ENCODE peak calls at places on chromosomes 11 and 22, in four cellular contexts. S is suprapubic skin, J is IMR-90, O is body of pancreas. D is an unnamed sample. For H3K27me3, the result is how much of the 10 kb centered on the place peaks cover.

GRCh38 chr11:111823629-111824028 is 47.8 kb downstream of the ALG9 start:
- DNase-seq in O (no peak), S (no peak), J (no peak), D (no peak)

GRCh38 chr22:43812149-43812842 is at the start of gene EFCAB6:
- DNase-seq in J (peak), O (peak), S (peak), D (peak)

GRCh38 chr11:25838918-25839611 is 492.9 kb upstream of the ANO3 start:
- DNase-seq in J (no peak), O (no peak), S (no peak), D (no peak)

GRCh38 chr11:1523077-1523476 is 36.5 kb upstream of the MOB2 start:
- DNase-seq in J (no peak), O (no peak), S (no peak), D (no peak)

GRCh38 chr11:38543311-38543710 is 1945.3 kb upstream of the RAG2 start:
- DNase-seq in O (no peak), J (peak), S (no peak), D (no peak)

GRCh38 chr11:113994077-113994954 is 19.4 kb downstream of the HTR3A start:
- DNase-seq in J (no peak), S (no peak), O (peak), D (no peak)

GRCh38 chr22:45644714-45645113 is 26.9 kb upstream of the ATXN10 start:
- DNase-seq in S (no peak), J (no peak), O (no peak), D (no peak)

GRCh38 chr11:8289426-8290047 is 25.9 kb upstream of the LMO1 start:
- DNase-seq in O (peak), S (peak), J (no peak), D (no peak)

GRCh38 chr11:131982154-131982553 is 611.7 kb downstream of the NTM start:
- DNase-seq in S (no peak), J (no peak), O (no peak), D (no peak)

GRCh38 chr11:2310073-2310785 is 8.4 kb downstream of the TSPAN32 start:
- DNase-seq in O (peak), S (peak), J (no peak), D (no peak)

GRCh38 chr22:23223566-23224317 is 43.4 kb downstream of the BCR start:
- DNase-seq in J (no peak), S (no peak), O (no peak), D (no peak)

GRCh38 chr11:47185305-47186075 is 744 bp downstream of the PACSIN3 start:
- DNase-seq in S (no peak), J (peak), O (peak), D (peak)

GRCh38 chr11:97974798-97975498 is 1045.8 kb upstream of the CNTN5 start:
- DNase-seq in O (no peak), S (no peak), J (no peak), D (no peak)

GRCh38 chr11:128399186-128399585 is 188.2 kb downstream of the ETS1 start:
- DNase-seq in S (no peak), O (no peak), J (peak), D (no peak)

GRCh38 chr11:61467609-61468401 is 37.9 kb downstream of the SDHAF2 start:
- DNase-seq in S (no peak), O (no peak), J (no peak), D (no peak)

GRCh38 chr11:100925935-100926334 is 203.7 kb downstream of the PGR start:
- DNase-seq in O (no peak), J (peak), S (no peak), D (no peak)

GRCh38 chr11:61195016-61195695 is 8.2 kb upstream of the PGA3 start:
- DNase-seq in J (no peak), S (no peak), O (no peak), D (no peak)

GRCh38 chr22:35393116-35394010 is 6.6 kb upstream of the MCM5 start:
- DNase-seq in S (no peak), J (no peak), O (no peak), D (no peak)

GRCh38 chr11:110296226-110297081 is at the start of gene RDX:
- DNase-seq in J (peak), O (peak), S (peak), D (peak)

GRCh38 chr22:46293591-46294260 is 2.9 kb upstream of the GTSE1 start:
- DNase-seq in J (peak), S (no peak), O (no peak), D (peak)

GRCh38 chr11:70953720-70954119 is 298.7 kb downstream of the SHANK2 start:
- DNase-seq in J (no peak), S (no peak), O (no peak), D (no peak)

GRCh38 chr11:86050310-86050709 is 18.6 kb downstream of the PICALM start:
- DNase-seq in S (no peak), J (no peak), O (no peak), D (no peak)

GRCh38 chr11:88482871-88483301 is 145.3 kb upstream of the CTSC start:
- DNase-seq in S (no peak), O (no peak), J (peak), D (no peak)

GRCh38 chr22:42519544-42520237 is at the start of gene RRP7A:
- DNase-seq in S (peak), J (peak), O (peak), D (peak)

GRCh38 chr11:69397732-69398131 is 83.7 kb upstream of the LINC01488 start:
- DNase-seq in J (no peak), O (no peak), S (no peak), D (no peak)

GRCh38 chr11:104534268-104534667 is 364.0 kb downstream of the CASP12 start:
- DNase-seq in O (no peak), S (no peak), J (peak), D (no peak)

GRCh38 chr11:113593698-113594308 is 112.3 kb downstream of the TMPRSS5 start:
- DNase-seq in S (no peak), O (no peak), J (no peak), D (no peak)

GRCh38 chr22:42966389-42966998 is 48.5 kb downstream of the PACSIN2 start:
- DNase-seq in O (no peak), J (no peak), S (no peak), D (no peak)

GRCh38 chr11:116960916-116961315 is 123.5 kb upstream of the APOA1 start:
- DNase-seq in S (no peak), O (no peak), J (peak), D (no peak)

GRCh38 chr22:23073506-23074229 is 3.3 kb downstream of the GNAZ start:
- DNase-seq in S (no peak), J (no peak), O (no peak), D (no peak)

GRCh38 chr11:46553746-46554204 is 40.0 kb downstream of the AMBRA1 start:
- DNase-seq in O (no peak), J (no peak), S (no peak), D (no peak)

GRCh38 chr11:898540-899190 is 11.9 kb downstream of the CHID1 start:
- DNase-seq in O (no peak), S (no peak), J (no peak), D (no peak)

GRCh38 chr11:73384871-73385692 is 8.9 kb downstream of the RELT start:
- DNase-seq in J (no peak), S (no peak), O (no peak), D (peak)

GRCh38 chr11:22666320-22666699 is at the start of gene GAS2:
- DNase-seq in O (no peak), S (no peak), J (peak), D (no peak)
- H3K4me3 ChIP-seq in O (peak), S (peak), J (peak), D (peak)

DNA sequence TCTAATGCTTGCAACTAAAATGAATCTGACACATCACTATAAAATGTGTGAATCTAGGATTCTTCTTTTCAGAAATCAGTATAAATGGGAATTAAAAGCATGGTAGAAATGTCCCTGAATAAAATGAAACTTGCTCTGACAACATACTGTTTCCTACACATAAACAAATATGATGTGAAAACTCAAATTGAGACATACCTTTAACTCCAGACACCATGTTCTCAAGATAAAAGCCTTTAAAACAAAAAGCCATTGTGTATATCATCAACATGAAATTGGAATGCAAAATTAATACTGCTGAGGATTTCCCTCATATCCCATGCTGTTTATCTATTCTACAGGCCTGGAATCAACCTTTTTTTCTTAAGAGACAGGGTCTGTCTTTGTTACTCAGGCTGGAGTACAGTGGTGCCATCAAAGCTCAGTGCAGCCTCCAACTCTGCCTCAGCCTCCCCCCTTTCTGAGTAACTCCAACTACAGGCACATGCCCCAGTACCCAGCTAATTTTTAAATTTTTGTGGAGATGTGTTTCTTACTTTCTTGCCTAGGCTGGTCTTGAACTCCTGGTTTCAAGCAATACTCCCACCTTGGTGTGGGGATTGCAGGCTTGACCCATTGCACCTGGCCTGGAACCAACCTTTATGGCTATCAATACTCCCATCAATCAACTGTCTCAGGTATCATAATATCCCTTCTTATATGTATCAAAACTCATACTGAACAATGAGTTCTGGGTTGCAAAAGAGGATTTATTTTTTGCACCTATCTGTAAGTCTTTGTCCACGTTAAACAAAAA is 6.7 kb downstream of the TAF1D start:
- DNase-seq in O (no peak), S (no peak), J (no peak), D (no peak)
- TF ChIP-seq POLR2A in O (no peak), S (no peak), J (no peak), D (no peak)

GRCh38 chr22:36682835-36683234 is 20.7 kb downstream of the CACNG2 start:
- DNase-seq in J (no peak), S (no peak), O (no peak), D (no peak)
- H3K27me3 ChIP-seq in J (under half), S (half or more), O (under half), D (under half)

DNA sequence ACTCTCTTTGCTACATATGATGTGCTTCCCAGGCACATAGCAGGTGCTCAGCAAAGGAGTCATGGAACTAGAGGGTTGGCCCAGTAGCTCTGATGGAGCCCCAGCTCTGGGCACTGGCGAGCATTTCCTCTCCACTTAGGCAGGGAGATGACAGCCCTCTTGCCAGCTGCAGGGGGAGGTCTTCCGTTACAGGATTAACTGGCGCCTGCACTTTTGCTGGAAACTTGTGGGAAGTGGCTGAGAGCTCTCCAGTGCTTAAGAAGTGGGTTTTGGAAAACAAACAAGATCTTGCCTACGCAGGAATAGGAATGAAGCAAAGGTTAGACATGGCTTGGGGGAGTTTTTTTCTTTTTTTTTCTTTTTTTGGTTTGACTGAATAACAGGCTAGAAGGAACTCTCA is 75.5 kb downstream of the MICAL2 start:
- DNase-seq in O (no peak), J (peak), S (no peak), D (no peak)
- H3K4me3 ChIP-seq in O (no peak), J (no peak), S (no peak), D (no peak)

DNA sequence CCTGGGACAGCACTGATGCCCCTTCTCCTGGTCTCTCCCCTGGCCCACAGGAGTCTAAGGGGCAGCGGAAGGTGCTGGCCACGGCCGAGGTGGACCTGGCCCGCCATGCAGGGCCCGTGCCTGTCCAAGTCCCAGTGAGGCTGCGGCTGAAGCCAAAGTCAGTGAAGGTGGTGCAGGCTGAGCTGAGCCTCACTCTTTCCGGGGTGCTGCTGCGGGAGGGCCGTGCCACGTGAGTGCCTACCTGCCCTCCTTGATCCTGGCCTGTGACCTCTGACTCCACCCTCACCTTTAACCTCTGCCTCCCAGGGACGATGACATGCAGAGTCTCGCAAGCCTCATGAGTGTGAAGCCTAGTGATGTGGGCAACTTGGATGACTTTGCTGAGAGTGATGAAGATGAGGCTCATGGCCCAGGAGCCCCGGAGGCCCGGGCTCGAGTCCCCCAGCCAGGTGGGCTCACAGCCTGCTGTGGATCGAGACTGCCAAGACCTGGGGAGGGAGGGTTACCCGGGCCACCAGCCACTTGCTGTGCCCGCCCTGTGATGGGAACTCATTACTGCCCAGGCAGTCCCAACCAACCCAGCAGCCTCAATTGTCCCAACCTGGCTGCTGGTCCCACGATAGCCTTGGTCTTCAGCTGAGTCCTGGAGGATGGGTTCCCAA is 4.3 kb downstream of the EHBP1L1 start:
- DNase-seq in J (no peak), O (no peak), S (no peak), D (no peak)
- TF ChIP-seq POLR2A in J (no peak), O (no peak), S (no peak), D (no peak)

DNA sequence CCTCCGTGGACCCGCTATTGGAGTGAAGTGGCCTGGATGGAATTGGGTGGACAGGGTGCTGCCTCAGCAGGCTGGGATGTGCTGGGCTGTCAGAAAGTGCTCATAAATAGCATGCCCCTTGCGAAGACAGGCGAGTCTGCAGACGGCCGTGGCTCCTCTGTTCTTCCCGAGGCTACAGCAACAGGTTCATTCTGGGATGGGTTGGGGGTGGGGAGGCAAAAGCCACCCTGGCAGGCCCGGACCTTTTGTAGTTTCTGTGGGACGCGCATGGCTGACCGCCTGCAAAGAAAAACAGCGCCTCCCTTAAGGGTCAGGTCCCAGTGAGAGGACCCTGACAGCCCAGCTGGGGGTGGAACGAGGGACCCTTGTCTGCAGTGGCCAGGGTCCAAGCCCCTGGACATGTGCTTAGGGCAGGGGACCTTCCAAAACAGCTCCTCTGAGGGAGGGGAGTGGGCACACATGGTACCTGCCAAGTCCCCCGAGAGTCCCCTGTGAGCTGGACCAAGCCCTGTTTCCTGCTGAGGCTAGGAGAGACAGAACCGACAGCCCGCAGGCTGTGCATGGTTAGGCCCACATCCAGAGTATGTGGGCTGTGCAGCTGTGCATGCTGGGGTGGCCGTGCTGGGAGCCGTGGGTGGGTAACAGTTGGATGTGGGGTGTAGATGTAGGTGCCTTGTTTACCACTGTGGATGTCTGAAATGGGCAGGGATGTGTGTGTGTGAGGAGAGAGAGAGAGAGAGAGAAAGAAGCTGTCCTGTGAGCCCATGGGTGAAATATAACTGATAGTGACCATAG is at the start of gene CRYBB3:
- DNase-seq in S (no peak), O (no peak), J (no peak), D (no peak)
- H3K27me3 ChIP-seq in S (under half), O (under half), J (under half), D (under half)

DNA sequence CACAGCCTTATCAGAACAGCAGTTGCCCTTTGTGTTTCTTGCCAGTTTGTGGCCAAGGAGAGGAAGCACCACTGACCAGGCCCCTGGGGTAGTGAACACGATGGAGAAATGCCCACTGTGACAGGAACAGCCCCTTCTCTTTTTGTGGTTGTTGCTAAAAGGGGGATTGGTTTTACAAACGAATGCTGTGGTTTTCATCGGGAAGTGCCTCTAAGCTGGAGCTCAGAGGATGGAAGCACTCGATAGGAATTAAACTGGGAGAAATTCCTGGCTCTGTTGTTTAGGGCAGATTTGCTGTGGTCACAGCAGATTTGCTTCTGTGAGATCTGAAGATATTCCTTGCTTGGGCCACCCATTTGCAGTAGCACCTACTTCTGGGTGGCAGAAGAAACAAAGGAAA is 88.8 kb downstream of the ABTB2 start:
- DNase-seq in S (no peak), J (no peak), O (no peak), D (no peak)
- H3K4me3 ChIP-seq in S (no peak), J (no peak), O (no peak), D (no peak)

GRCh38 chr11:43639920-43640319 is 40.6 kb upstream of the HSD17B12 start:
- DNase-seq in O (no peak), J (no peak), S (no peak), D (no peak)

GRCh38 chr11:43644626-43645299 is 35.8 kb upstream of the HSD17B12 start:
- DNase-seq in O (no peak), J (peak), S (no peak), D (no peak)

GRCh38 chr11:43648888-43649287 is 31.6 kb upstream of the HSD17B12 start:
- DNase-seq in S (no peak), J (no peak), O (no peak), D (no peak)

GRCh38 chr11:43646767-43647166 is 33.8 kb upstream of the HSD17B12 start:
- DNase-seq in O (no peak), S (no peak), J (no peak), D (no peak)

DNA sequence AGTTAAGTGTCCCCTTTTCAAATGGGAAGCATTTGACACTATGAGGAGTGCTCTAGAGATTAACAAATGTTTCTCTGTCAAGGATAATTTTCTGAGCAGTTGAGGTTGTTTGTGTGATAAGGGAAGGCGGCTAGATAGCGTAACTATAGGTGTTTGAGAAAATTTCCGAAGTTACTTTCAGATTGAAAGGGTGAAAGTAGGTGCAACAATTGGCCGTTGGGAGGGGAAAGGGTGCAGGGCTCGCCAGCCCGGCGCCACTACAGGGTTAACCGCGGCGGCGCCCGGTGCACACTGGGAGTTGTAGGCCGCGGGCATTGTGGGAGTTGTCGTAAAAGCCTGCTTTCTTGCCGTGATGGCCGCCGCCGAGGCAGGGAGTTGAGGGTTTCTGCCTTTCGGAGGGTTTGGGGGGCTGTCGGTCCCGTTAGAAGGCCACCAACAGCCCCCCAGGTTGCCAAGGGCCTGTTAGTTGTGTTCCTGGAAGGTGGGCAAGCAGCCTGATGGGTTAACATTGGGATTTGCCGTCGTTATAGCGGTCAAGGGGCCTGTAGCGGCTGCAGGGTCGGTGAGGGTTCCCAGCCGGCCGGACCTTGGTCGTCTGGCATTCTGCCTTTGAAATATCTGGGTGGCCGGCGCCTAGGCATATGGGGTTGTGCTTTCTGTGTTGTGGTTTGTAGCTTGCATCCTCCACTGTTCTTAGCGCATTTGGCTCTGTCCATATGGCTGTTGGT is 36.5 kb upstream of the HSD17B12 start:
- DNase-seq in J (peak), O (peak), S (peak), D (peak)
- TF ChIP-seq POLR2A in J (peak), O (peak), S (no peak), D (peak)

D was measured in gastrocnemius medialis.